ENCODE peak calls at places on chromosomes 2 and 18, in five cellular contexts. One of them, this sample, is unnamed.

GRCh38 chr18:2997846-2998599 is 14.9 kb downstream of the LPIN2 start:
- DNase-seq in posterior cingulate gyrus: no peak
- DNase-seq in right cardiac atrium: no peak
- DNase-seq in mammary epithelial cell: no peak
- DNase-seq in T-helper 2 cell: no peak
- DNase-seq in this sample: peak; percentile 8

GRCh38 chr2:41917587-41917986 is 130.2 kb upstream of the PKDCC start:
- DNase-seq in posterior cingulate gyrus: no peak
- DNase-seq in right cardiac atrium: no peak
- DNase-seq in mammary epithelial cell: no peak
- DNase-seq in T-helper 2 cell: no peak
- DNase-seq in this sample: no peak

GRCh38 chr2:239382384-239382880 is 18.4 kb downstream of the HDAC4 start:
- DNase-seq in posterior cingulate gyrus: peak; percentile 55
- DNase-seq in right cardiac atrium: no peak
- DNase-seq in mammary epithelial cell: no peak
- DNase-seq in T-helper 2 cell: no peak
- DNase-seq in this sample: no peak

GRCh38 chr2:73859721-73860586 is 31.2 kb downstream of the STAMBP start:
- DNase-seq in posterior cingulate gyrus: no peak
- DNase-seq in right cardiac atrium: no peak
- DNase-seq in mammary epithelial cell: peak; percentile 87
- DNase-seq in T-helper 2 cell: no peak
- DNase-seq in this sample: no peak

GRCh38 chr2:74602553-74603281 is 45.4 kb downstream of the M1AP start:
- DNase-seq in posterior cingulate gyrus: no peak
- DNase-seq in right cardiac atrium: no peak
- DNase-seq in mammary epithelial cell: peak; percentile 79
- DNase-seq in T-helper 2 cell: no peak
- DNase-seq in this sample: no peak

GRCh38 chr2:25808006-25808383 is 70.3 kb downstream of the ASXL2 start:
- DNase-seq in posterior cingulate gyrus: no peak
- DNase-seq in right cardiac atrium: no peak
- DNase-seq in mammary epithelial cell: peak; percentile 48
- DNase-seq in T-helper 2 cell: no peak
- DNase-seq in this sample: no peak

GRCh38 chr2:43210467-43211303 is 15.7 kb downstream of the ZFP36L2 start:
- DNase-seq in posterior cingulate gyrus: peak; percentile 83
- DNase-seq in right cardiac atrium: peak; percentile 86
- DNase-seq in mammary epithelial cell: no peak
- DNase-seq in T-helper 2 cell: no peak
- DNase-seq in this sample: no peak

GRCh38 chr2:223819891-223820290 is 17.5 kb downstream of the AP1S3 start:
- DNase-seq in posterior cingulate gyrus: no peak
- DNase-seq in right cardiac atrium: no peak
- DNase-seq in mammary epithelial cell: no peak
- DNase-seq in T-helper 2 cell: no peak
- DNase-seq in this sample: no peak

GRCh38 chr2:20723543-20723942 is 56.6 kb downstream of the GDF7 start:
- DNase-seq in posterior cingulate gyrus: no peak
- DNase-seq in right cardiac atrium: no peak
- DNase-seq in mammary epithelial cell: no peak
- DNase-seq in T-helper 2 cell: no peak
- DNase-seq in this sample: no peak

This sample was measured in substantia nigra.